ENCODE peak calls at places on chromosomes 16 and 17, in eight cellular contexts. One of them, this sample, is unnamed.

GRCh38 chr16:4298761-4299522 is 16.9 kb upstream of the GLIS2 start:
- DNase-seq in aorta: peak; percentile 91
- DNase-seq in tibial artery: no peak
- DNase-seq in trophoblast cell: peak; percentile 93
- DNase-seq in IMR-90: peak; percentile 94
- DNase-seq in ovary: peak; percentile 81
- DNase-seq in upper lobe of left lung: peak; percentile 86
- DNase-seq in endodermal cell: peak; percentile 85
- DNase-seq in this sample: no peak

GRCh38 chr17:29240477-29240876 is 6.2 kb upstream of the CRYBA1 start:
- DNase-seq in aorta: no peak
- DNase-seq in tibial artery: no peak
- DNase-seq in trophoblast cell: no peak
- DNase-seq in IMR-90: peak; percentile 34
- DNase-seq in ovary: no peak
- DNase-seq in upper lobe of left lung: no peak
- DNase-seq in endodermal cell: no peak
- DNase-seq in this sample: no peak

GRCh38 chr17:2379489-2380224 is 21.2 kb downstream of the MNT start:
- DNase-seq in aorta: no peak
- DNase-seq in tibial artery: no peak
- DNase-seq in trophoblast cell: no peak
- DNase-seq in IMR-90: no peak
- DNase-seq in ovary: no peak
- DNase-seq in upper lobe of left lung: no peak
- DNase-seq in endodermal cell: no peak
- DNase-seq in this sample: no peak

GRCh38 chr17:2362881-2363280 is 25.6 kb downstream of the SGSM2 start:
- DNase-seq in aorta: no peak
- DNase-seq in tibial artery: no peak
- DNase-seq in trophoblast cell: no peak
- DNase-seq in IMR-90: no peak
- DNase-seq in ovary: no peak
- DNase-seq in upper lobe of left lung: no peak
- DNase-seq in endodermal cell: no peak
- DNase-seq in this sample: no peak

GRCh38 chr16:73086108-73086507 is 38.2 kb upstream of the ZFHX3 start:
- DNase-seq in aorta: no peak
- DNase-seq in tibial artery: no peak
- DNase-seq in trophoblast cell: no peak
- DNase-seq in IMR-90: no peak
- DNase-seq in ovary: no peak
- DNase-seq in upper lobe of left lung: no peak
- DNase-seq in endodermal cell: no peak
- DNase-seq in this sample: no peak

GRCh38 chr16:917591-918061 is 53.2 kb downstream of the LMF1 start:
- DNase-seq in aorta: no peak
- DNase-seq in tibial artery: no peak
- DNase-seq in trophoblast cell: peak; percentile 19
- DNase-seq in IMR-90: no peak
- DNase-seq in ovary: no peak
- DNase-seq in upper lobe of left lung: no peak
- DNase-seq in endodermal cell: no peak
- DNase-seq in this sample: no peak

GRCh38 chr17:82244413-82245140 is 15.7 kb downstream of the SLC16A3 start:
- DNase-seq in aorta: no peak
- DNase-seq in tibial artery: no peak
- DNase-seq in trophoblast cell: no peak
- DNase-seq in IMR-90: no peak
- DNase-seq in ovary: no peak
- DNase-seq in upper lobe of left lung: no peak
- DNase-seq in endodermal cell: peak; percentile 73
- DNase-seq in this sample: no peak

GRCh38 chr16:17474572-17474971 is 3.8 kb upstream of the XYLT1 start:
- DNase-seq in aorta: no peak
- DNase-seq in tibial artery: no peak
- DNase-seq in trophoblast cell: no peak
- DNase-seq in IMR-90: no peak
- DNase-seq in ovary: no peak
- DNase-seq in upper lobe of left lung: no peak
- DNase-seq in endodermal cell: no peak
- DNase-seq in this sample: no peak

GRCh38 chr16:7182510-7183109 is 150.0 kb upstream of the RBFOX1 start:
- DNase-seq in aorta: no peak
- DNase-seq in tibial artery: no peak
- DNase-seq in trophoblast cell: no peak
- DNase-seq in IMR-90: no peak
- DNase-seq in ovary: no peak
- DNase-seq in upper lobe of left lung: no peak
- DNase-seq in endodermal cell: peak; percentile 78
- DNase-seq in this sample: no peak

GRCh38 chr16:58931436-58931835 is 197.3 kb upstream of the GOT2 start:
- DNase-seq in aorta: no peak
- DNase-seq in tibial artery: no peak
- DNase-seq in trophoblast cell: no peak
- DNase-seq in IMR-90: no peak
- DNase-seq in ovary: no peak
- DNase-seq in upper lobe of left lung: no peak
- DNase-seq in endodermal cell: no peak
- DNase-seq in this sample: no peak

GRCh38 chr17:77381185-77381700 is 240.5 kb downstream of the SEC14L1 start:
- DNase-seq in aorta: no peak
- DNase-seq in tibial artery: no peak
- DNase-seq in trophoblast cell: no peak
- DNase-seq in IMR-90: no peak
- DNase-seq in ovary: no peak
- DNase-seq in upper lobe of left lung: no peak
- DNase-seq in endodermal cell: no peak
- DNase-seq in this sample: no peak

GRCh38 chr17:1491406-1492248 is 859 bp downstream of the MYO1C start:
- DNase-seq in aorta: peak; percentile 76
- DNase-seq in tibial artery: peak; percentile 47
- DNase-seq in trophoblast cell: peak; percentile 45
- DNase-seq in IMR-90: no peak
- DNase-seq in ovary: peak; percentile 61
- DNase-seq in upper lobe of left lung: peak; percentile 75
- DNase-seq in endodermal cell: peak; percentile 77
- DNase-seq in this sample: no peak

GRCh38 chr16:53821487-53821886 is 117.5 kb downstream of the FTO start:
- DNase-seq in aorta: no peak
- DNase-seq in tibial artery: no peak
- DNase-seq in trophoblast cell: peak; percentile 53
- DNase-seq in IMR-90: peak; percentile 42
- DNase-seq in ovary: no peak
- DNase-seq in upper lobe of left lung: no peak
- DNase-seq in endodermal cell: no peak
- DNase-seq in this sample: no peak

DNA sequence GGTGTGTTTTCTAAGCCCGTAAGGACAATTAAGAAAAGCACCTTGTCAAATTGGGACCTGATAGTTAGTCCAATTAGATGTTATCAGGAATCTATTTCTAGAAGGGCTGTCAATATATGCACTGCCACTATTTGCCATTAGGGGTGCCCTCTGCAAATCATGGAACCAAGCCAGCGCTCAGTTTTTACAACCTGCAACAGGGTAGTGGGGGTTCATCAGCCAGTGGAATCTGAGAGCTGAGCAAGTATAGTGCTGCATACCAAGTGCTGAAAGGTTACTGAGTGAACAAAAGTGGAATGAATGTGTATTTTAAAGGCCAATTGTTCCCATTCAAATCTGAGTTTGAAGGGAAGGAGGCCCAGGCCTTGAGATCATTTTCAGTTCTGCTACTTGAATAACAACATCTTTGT is 10.4 kb downstream of the PRR11 start:
- DNase-seq in aorta: no peak
- DNase-seq in tibial artery: no peak
- DNase-seq in trophoblast cell: peak; percentile 16
- DNase-seq in IMR-90: peak; percentile 60
- DNase-seq in ovary: no peak
- DNase-seq in upper lobe of left lung: no peak
- DNase-seq in endodermal cell: peak; percentile 86
- DNase-seq in this sample: peak; percentile 16
- H3K27ac ChIP-seq in aorta: no peak overlapping the region
- H3K27ac ChIP-seq in tibial artery: no peak overlapping the region
- H3K27ac ChIP-seq in trophoblast cell: no peak overlapping the region
- H3K27ac ChIP-seq in IMR-90: no peak overlapping the region
- H3K27ac ChIP-seq in ovary: no peak overlapping the region
- H3K27ac ChIP-seq in upper lobe of left lung: no peak overlapping the region
- H3K27ac ChIP-seq in endodermal cell: peak overlapping the region; percentile 96
- H3K27ac ChIP-seq in this sample: no peak overlapping the region

DNA sequence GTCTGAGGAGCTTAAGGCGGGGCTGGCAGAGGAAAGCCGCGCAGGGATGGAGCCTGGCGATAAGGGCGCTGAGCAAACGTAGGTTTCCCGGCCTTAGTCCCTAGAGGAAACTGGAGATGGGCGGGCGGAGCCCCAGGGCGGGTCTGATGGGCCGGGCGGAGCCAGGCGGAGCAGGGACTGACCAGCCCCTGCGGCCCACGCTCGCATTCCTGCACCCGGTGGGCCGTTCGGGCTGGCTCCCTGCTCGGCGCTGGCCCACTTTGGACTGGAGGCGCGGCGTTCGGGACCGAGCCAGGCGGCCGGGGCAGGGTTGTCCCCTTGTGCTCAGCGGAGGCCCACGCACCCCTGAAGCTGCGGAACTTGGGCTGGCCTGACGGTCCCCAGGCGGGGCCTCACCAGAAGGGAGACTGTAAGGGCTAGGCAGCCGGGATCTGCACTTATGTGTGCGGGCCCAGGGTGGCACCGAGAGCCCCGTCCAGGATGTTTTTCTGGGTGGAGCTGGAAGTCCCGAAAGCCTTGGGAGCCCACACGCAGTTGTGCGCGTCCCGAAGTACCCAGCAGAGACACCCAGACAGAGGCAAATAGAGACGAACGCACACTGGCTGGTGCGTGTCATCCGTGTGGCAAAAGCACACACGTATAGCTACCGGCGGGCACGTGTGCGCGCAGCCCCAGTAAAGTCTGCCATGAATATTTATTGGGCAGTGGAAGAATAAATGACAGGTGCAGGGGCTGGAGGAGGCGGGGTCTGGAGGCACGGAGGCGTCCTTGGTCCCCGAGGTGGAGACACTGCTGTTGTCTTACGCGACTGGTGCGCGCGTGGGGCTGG is 1.4 kb downstream of the PYDC1 start:
- DNase-seq in aorta: peak; percentile 73
- DNase-seq in tibial artery: peak; percentile 36
- DNase-seq in trophoblast cell: peak; percentile 26
- DNase-seq in IMR-90: peak; percentile 55
- DNase-seq in ovary: peak; percentile 21
- DNase-seq in upper lobe of left lung: peak; percentile 68
- DNase-seq in endodermal cell: peak; percentile 95
- DNase-seq in this sample: no peak
- H3K27me3 ChIP-seq in aorta: no peaks in the 10 kb centered on the region
- H3K27me3 ChIP-seq in tibial artery: no peaks in the 10 kb centered on the region
- H3K27me3 ChIP-seq in trophoblast cell: peaks cover 45% of the 10 kb centered on the region
- H3K27me3 ChIP-seq in IMR-90: peaks cover 57% of the 10 kb centered on the region
- H3K27me3 ChIP-seq in ovary: no peaks in the 10 kb centered on the region
- H3K27me3 ChIP-seq in upper lobe of left lung: peaks cover 23% of the 10 kb centered on the region
- H3K27me3 ChIP-seq in endodermal cell: peaks cover 52% of the 10 kb centered on the region
- H3K27me3 ChIP-seq in this sample: peaks cover 30% of the 10 kb centered on the region

DNA sequence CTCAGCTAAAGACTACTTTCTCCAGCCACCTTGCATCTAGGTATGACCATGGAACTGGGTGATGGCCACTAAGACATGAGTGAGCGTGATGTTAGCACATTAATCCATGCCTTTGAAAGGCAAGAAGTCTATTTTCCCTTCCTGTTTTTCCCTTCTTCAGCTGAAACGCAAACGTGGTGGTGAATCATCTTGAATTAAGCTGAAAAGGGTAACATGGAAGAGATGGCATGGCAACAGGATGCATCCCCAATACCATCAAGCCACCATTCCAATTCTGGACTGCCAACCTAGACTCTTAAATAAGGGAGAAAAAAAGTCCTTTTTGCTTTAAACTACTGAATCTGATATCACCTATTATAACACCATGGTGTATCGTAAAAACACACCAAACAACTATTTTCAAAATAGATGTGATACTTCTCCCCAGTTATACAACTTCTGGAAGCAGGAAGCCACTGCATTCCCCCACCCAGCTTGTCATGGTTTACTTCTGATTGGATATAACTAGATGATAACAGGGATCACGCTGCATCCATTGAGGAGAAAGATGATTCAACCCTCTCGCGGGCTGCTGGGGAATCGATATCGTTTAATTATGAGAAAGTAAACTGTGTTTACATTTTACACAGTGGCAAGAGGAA is 368.6 kb downstream of the CDH13 start:
- DNase-seq in aorta: no peak
- DNase-seq in tibial artery: no peak
- DNase-seq in trophoblast cell: no peak
- DNase-seq in IMR-90: no peak
- DNase-seq in ovary: no peak
- DNase-seq in upper lobe of left lung: no peak
- DNase-seq in endodermal cell: no peak
- DNase-seq in this sample: no peak
- H3K27ac ChIP-seq in aorta: no peak overlapping the region
- H3K27ac ChIP-seq in tibial artery: peak overlapping the region; percentile 25
- H3K27ac ChIP-seq in trophoblast cell: no peak overlapping the region
- H3K27ac ChIP-seq in IMR-90: no peak overlapping the region
- H3K27ac ChIP-seq in ovary: no peak overlapping the region
- H3K27ac ChIP-seq in upper lobe of left lung: no peak overlapping the region
- H3K27ac ChIP-seq in endodermal cell: no peak overlapping the region
- H3K27ac ChIP-seq in this sample: no peak overlapping the region

GRCh38 chr17:7833795-7834553 is at the start of gene KDM6B:
- DNase-seq in aorta: peak; percentile 96
- DNase-seq in tibial artery: peak; percentile 96
- DNase-seq in trophoblast cell: peak; percentile 93
- DNase-seq in IMR-90: peak; percentile 85
- DNase-seq in ovary: peak; percentile 93
- DNase-seq in upper lobe of left lung: peak; percentile 98
- DNase-seq in endodermal cell: peak; percentile 98
- DNase-seq in this sample: peak; percentile 81

GRCh38 chr17:7830616-7831015 is 3.4 kb upstream of the KDM6B start:
- DNase-seq in aorta: no peak
- DNase-seq in tibial artery: no peak
- DNase-seq in trophoblast cell: no peak
- DNase-seq in IMR-90: no peak
- DNase-seq in ovary: no peak
- DNase-seq in upper lobe of left lung: no peak
- DNase-seq in endodermal cell: no peak
- DNase-seq in this sample: no peak

GRCh38 chr17:7832431-7832830 is 1.6 kb upstream of the KDM6B start:
- DNase-seq in aorta: peak; percentile 41
- DNase-seq in tibial artery: no peak
- DNase-seq in trophoblast cell: no peak
- DNase-seq in IMR-90: no peak
- DNase-seq in ovary: no peak
- DNase-seq in upper lobe of left lung: no peak
- DNase-seq in endodermal cell: peak; percentile 43
- DNase-seq in this sample: no peak

GRCh38 chr17:7833011-7833794 is 814 bp upstream of the KDM6B start:
- DNase-seq in aorta: peak; percentile 50
- DNase-seq in tibial artery: no peak
- DNase-seq in trophoblast cell: no peak
- DNase-seq in IMR-90: no peak
- DNase-seq in ovary: peak; percentile 35
- DNase-seq in upper lobe of left lung: no peak
- DNase-seq in endodermal cell: no peak
- DNase-seq in this sample: no peak

DNA sequence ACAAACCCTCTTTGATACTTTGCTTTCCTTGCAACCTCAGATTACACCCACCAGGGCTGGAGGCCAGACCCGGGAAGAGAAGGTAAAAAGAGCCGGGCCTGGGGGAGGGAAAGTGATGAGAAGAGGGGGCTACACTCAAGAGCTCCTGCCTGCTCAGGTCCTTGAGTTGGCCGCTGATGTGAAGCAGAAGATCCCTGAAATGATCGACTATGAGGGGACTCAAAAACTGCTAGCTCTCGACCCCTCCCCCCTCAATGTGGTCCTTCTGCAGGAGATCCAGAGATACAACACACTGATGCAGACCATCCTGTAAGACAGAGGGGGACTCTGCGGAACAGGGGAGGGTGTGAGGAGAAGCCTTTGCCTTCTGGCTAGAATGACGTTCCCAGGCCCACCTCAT is 2.8 kb upstream of the KDM6B start:
- DNase-seq in aorta: peak; percentile 42
- DNase-seq in tibial artery: no peak
- DNase-seq in trophoblast cell: no peak
- DNase-seq in IMR-90: no peak
- DNase-seq in ovary: no peak
- DNase-seq in upper lobe of left lung: no peak
- DNase-seq in endodermal cell: no peak
- DNase-seq in this sample: no peak
- H3K27me3 ChIP-seq in aorta: no peaks in the 10 kb centered on the region
- H3K27me3 ChIP-seq in tibial artery: no peaks in the 10 kb centered on the region
- H3K27me3 ChIP-seq in trophoblast cell: no peaks in the 10 kb centered on the region
- H3K27me3 ChIP-seq in IMR-90: peaks cover 6% of the 10 kb centered on the region
- H3K27me3 ChIP-seq in ovary: no peaks in the 10 kb centered on the region
- H3K27me3 ChIP-seq in upper lobe of left lung: no peaks in the 10 kb centered on the region
- H3K27me3 ChIP-seq in endodermal cell: peaks cover 46% of the 10 kb centered on the region
- H3K27me3 ChIP-seq in this sample: no peaks in the 10 kb centered on the region